ENCODE peak calls at places on chromosomes 3 and 15, in seven cellular contexts. Q is skeletal muscle cell; Z is thyroid gland; W is heart right ventricle; B is mesendoderm; P is adrenal gland; L is stimulated activated naive B cell treated with anti-CD40 and anti-IgM and Interleukin-4, amounts not matched to agents 10 μg/mL and 1 μg/mL and 100 μg/mL, for 72 hours. M is an unnamed sample.
A peak's percentile ranks its signal among the peaks of the same experiment; 100 is the strongest.

GRCh38 chr3:46935168-46935858 is 41.2 kb downstream of the CCDC12 start:
- DNase-seq in Z (peak; percentile 94), Q (peak; percentile 88), W (peak; percentile 69), B (peak; percentile 99), P (peak; percentile 98), L (no peak), M (peak; percentile 92)

GRCh38 chr3:13618836-13619235 is 69.9 kb downstream of the FBLN2 start:
- DNase-seq in B (no peak), L (no peak), Z (no peak), Q (no peak), W (no peak), P (no peak), M (no peak)

GRCh38 chr15:100115711-100116090 is 226.1 kb downstream of the ADAMTS17 start:
- DNase-seq in P (no peak), L (no peak), B (no peak), Q (no peak), Z (peak; percentile 84), W (no peak), M (no peak)

GRCh38 chr3:189365609-189366564 is 194.1 kb downstream of the TPRG1 start:
- DNase-seq in P (no peak), Q (no peak), B (no peak), Z (no peak), W (no peak), L (no peak), M (no peak)

GRCh38 chr3:109098245-109098644 is 19.7 kb downstream of the MORC1 start:
- DNase-seq in Q (no peak), Z (no peak), B (peak; percentile 62), W (no peak), L (no peak), P (no peak), M (no peak)

GRCh38 chr15:64865998-64866520 is 24.3 kb downstream of the PLEKHO2 start:
- DNase-seq in P (no peak), W (no peak), L (no peak), B (peak; percentile 94), Q (peak; percentile 80), Z (no peak), M (peak; percentile 86)

GRCh38 chr15:29208352-29208751 is 61.3 kb downstream of the NSMCE3 start:
- DNase-seq in Q (no peak), W (no peak), Z (no peak), L (no peak), B (peak; percentile 49), P (no peak), M (no peak)

GRCh38 chr3:10357592-10358308 is 36.8 kb upstream of the SEC13 start:
- DNase-seq in Q (peak; percentile 96), L (peak; percentile 64), B (peak; percentile 16), Z (no peak), W (peak; percentile 41), P (no peak), M (peak; percentile 77)

M was measured in HFFc6.